ENCODE peak calls at places on chromosomes 16 and 17, in five cellular contexts. G is IMR-90, H is neuronal stem cell, D is H9, E is H1. I is an unnamed sample.

GRCh38 chr17:73266796-73267195 is 5.1 kb upstream of the CPSF4L start:
- DNase-seq in E (no peak), G (no peak), D (no peak), H (no peak), I (no peak)

GRCh38 chr17:39639043-39639442 is 2.1 kb downstream of the STARD3 start:
- DNase-seq in E (no peak), D (no peak), H (no peak), G (no peak), I (no peak)

GRCh38 chr17:73387746-73388577 is 76.2 kb upstream of the CDC42EP4 start:
- DNase-seq in E (no peak), D (no peak), H (no peak), G (no peak), I (peak; percentile 39)

GRCh38 chr17:40122466-40122943 is 734 bp downstream of the MSL1 start:
- DNase-seq in G (peak; percentile 47), H (no peak), D (peak; percentile 67), E (no peak), I (peak; percentile 70)

GRCh38 chr17:68460715-68461114 is 3.4 kb upstream of the WIPI1 start:
- DNase-seq in G (no peak), D (no peak), H (no peak), E (no peak), I (no peak)

GRCh38 chr16:1338119-1338730 is 4.8 kb downstream of the BAIAP3 start:
- DNase-seq in G (no peak), D (peak; percentile 67), H (no peak), E (no peak), I (no peak)

GRCh38 chr16:10172848-10173655 is 9.2 kb downstream of the GRIN2A start:
- DNase-seq in H (no peak), E (no peak), G (no peak), D (no peak), I (peak; percentile 86)

GRCh38 chr17:37239690-37240344 is 136.0 kb upstream of the C17orf78 start:
- DNase-seq in G (peak; percentile 72), D (no peak), E (no peak), H (peak; percentile 8), I (peak; percentile 19)

GRCh38 chr17:73423159-73423715 is 111.4 kb upstream of the CDC42EP4 start:
- DNase-seq in E (no peak), H (no peak), G (no peak), D (peak; percentile 30), I (no peak)

GRCh38 chr17:19727466-19728113 is 11.2 kb upstream of the SLC47A2 start:
- DNase-seq in H (no peak), D (no peak), G (peak; percentile 68), E (no peak), I (no peak)

GRCh38 chr16:35148748-35149147 is 1689.3 kb downstream of the TP53TG3F start:
- DNase-seq in H (no peak), E (no peak), G (no peak), D (no peak), I (no peak)

DNA sequence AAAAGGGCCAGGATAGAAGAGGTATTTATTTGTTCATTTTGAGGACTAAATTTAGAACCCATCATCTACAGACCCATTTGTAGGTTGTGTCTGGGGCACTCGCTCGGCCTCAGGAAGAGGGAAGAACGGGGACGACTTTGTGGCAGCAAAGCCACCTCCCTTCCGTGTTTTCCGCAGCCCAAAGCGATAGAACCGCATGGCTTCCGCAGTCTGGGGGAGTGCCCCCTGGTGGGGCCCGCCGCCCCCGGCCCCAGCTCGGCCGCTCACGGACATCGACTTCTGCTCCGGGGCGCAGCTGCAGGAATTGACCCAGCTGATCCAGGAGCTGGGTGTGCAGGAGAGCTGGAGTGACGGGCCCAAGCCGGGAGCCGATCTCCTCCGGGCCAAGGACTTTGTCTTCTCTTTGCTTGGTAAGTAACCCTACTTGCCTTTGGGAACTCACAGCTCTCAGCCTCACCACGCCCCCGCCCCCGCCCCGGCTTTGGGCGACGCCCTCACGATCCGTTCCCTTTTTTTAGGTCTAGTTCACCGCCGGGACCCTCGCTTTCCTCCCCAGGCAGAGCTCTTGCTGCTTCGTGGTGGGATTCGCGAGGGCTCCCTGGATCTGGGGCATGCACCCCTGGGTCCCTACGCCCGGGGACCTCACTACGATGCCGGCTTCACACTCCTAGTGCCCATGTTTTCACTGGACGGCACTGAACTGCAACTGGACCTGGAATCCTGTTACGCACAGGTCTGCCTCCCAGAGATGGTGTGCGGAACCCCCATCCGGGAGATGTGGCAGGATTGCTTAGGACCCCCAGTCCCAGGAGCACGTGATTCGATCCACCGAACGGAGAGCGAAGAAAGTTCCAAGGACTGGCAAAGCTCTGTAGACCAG is 681 bp downstream of the TMEM102 start:
- DNase-seq in G (no peak), E (no peak), D (peak; percentile 91), H (peak; percentile 31), I (peak; percentile 84)
- H3K18ac ChIP-seq in G (no peak overlapping the region), E (peak overlapping the region; percentile 90), D (peak overlapping the region; percentile 30), H (peak overlapping the region; percentile 38), I (peak overlapping the region; percentile 62)

DNA sequence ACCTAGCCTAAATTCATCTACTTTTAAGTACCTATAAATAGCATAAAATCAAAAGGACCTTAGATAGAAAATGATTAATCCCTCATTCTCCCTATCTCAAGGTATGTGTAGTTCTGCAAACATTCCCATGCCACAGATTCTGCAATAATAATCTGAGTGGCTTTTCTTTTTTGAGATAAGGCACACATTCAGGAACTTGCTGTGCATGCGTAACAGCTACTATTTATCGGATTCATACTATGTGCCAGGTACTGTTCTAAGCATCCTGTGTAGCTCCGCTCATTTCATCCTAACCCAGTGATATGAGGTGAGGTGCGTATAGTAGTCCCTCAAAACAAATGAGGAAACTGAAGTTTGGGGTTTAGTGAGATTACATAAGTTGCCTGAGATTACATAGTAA is 2.1 kb upstream of the ZNF263 start:
- DNase-seq in D (no peak), E (no peak), G (no peak), H (no peak), I (no peak)
- H3K23ac ChIP-seq in D (no peak overlapping the region), E (no peak overlapping the region), G (no peak overlapping the region), H (no peak overlapping the region), I (no peak overlapping the region)

GRCh38 chr17:47975815-47976190 is 4.9 kb downstream of the CDK5RAP3 start:
- DNase-seq in G (no peak), E (no peak), D (no peak), H (no peak), I (no peak)
- H2BK5ac ChIP-seq in G (no peak overlapping the region), E (no peak overlapping the region), D (no peak overlapping the region), H (no peak overlapping the region), I (no peak overlapping the region)

GRCh38 chr17:78273813-78274212 is 42.4 kb downstream of the TMEM235 start:
- DNase-seq in D (no peak), H (no peak), G (no peak), E (no peak), I (no peak)

GRCh38 chr17:78272181-78272913 is 40.9 kb downstream of the TMEM235 start:
- DNase-seq in D (peak; percentile 79), H (no peak), G (peak; percentile 90), E (no peak), I (peak; percentile 97)

GRCh38 chr17:78272914-78273258 is 41.5 kb downstream of the TMEM235 start:
- DNase-seq in G (no peak), H (no peak), E (no peak), D (no peak), I (no peak)

GRCh38 chr17:78269893-78270490 is 38.6 kb downstream of the TMEM235 start:
- DNase-seq in E (no peak), D (peak; percentile 42), H (no peak), G (no peak), I (peak; percentile 51)

DNA sequence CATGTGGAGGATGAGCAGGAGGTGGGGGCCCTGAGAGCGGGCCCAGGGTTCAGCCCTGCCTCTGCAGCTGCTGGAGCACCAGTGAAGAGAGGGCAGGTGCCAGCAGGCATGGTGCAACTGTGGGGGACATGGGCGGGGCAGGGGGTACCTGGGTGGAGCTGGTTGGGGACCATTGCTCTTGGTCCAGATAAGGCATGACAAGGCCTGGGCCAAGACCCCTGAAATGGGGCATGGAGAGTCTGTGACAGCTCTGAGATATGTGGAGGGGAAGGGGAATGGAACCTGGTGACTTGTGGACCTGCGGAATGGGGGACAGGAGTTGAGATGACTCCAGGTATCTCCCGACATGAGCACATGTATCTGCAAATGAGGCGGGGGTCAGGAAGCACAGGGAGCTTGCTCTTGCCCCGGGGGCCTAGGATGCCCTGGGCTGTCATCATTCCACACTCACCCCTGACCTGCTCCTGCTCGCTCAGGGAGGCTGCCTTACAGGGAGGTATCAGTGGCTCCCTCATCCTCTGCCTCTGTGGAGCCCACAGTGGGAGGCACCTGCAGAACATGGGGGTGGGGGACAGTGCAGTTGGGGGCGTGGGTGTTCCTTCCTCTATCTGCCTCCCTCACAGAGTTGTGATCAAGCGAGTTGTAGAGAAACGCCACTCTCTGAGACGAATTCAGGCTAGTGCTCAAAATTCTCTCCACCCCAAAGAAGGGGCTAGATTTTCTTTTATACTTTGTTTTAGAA is 40.2 kb downstream of the TMEM235 start:
- DNase-seq in H (no peak), G (no peak), D (no peak), E (no peak), I (peak; percentile 69)
- H3K18ac ChIP-seq in H (peak overlapping the region; percentile 84), G (no peak overlapping the region), D (no peak overlapping the region), E (no peak overlapping the region), I (peak overlapping the region; percentile 91)

DNA sequence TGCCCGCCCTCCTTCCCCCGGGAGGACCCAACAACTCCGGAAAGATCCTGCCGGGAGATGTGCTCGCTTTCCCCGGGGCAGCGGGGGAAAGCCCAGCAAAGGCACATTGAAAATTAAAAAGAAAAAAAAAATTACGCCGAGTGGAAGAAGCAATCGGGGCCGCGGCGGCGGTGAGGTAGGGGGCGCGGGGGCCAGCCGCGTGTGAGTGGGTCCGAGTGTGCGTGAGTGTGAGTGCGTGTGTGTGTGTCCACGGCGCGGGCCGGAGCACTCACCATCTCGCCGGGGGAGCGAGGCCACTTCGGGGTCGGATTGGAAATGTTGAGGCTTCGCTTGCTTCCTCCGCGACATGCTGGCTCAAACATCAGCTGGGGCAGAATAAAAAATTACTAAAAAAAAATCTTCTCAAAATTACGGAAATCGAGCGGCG is at the start of gene SALL1:
- DNase-seq in D (no peak), G (no peak), H (no peak), E (no peak), I (no peak)
- H3K23ac ChIP-seq in D (no peak within 1 kb of the TSS), G (peak within 1 kb of the TSS; percentile 95), H (peak within 1 kb of the TSS; percentile 80), E (peak within 1 kb of the TSS; percentile 97), I (peak within 1 kb of the TSS; percentile 74)

GRCh38 chr17:57757735-57758134 is 12.6 kb upstream of the CCDC182 start:
- DNase-seq in E (no peak), G (no peak), H (no peak), D (no peak), I (peak; percentile 8)
- H2BK5ac ChIP-seq in E (no peak overlapping the region), G (no peak overlapping the region), H (peak overlapping the region; percentile 31), D (no peak overlapping the region), I (peak overlapping the region; percentile 90)